ENCODE peak calls at places on chromosomes 13 and 19, in nine cellular contexts. U is head of caudate nucleus; R is left cardiac atrium; E is progenitor cell of endocrine pancreas; X is NCI-H1092 treated with DMSO at 0.1 percent for 48 hours; S is activated effector memory CD4-positive, alpha-beta T cell treated with Interleukin-2 at 50 U/mL for 16 hours; H is amygdala; A is Jurkat, Clone E6-1; C is BJ. D is an unnamed sample.

GRCh38 chr19:40143612-40144011 is 47.6 kb upstream of the MAP3K10 start:
- DNase-seq in U (no peak), R (no peak), E (no peak), X (no peak), S (no peak), H (no peak), A (peak; percentile 61), C (no peak), D (no peak)

GRCh38 chr19:42315024-42315423 is 1.9 kb downstream of the TMEM145 start:
- DNase-seq in U (no peak), R (no peak), E (no peak), X (no peak), S (no peak), H (no peak), A (no peak), C (no peak), D (no peak)

GRCh38 chr13:43316997-43317396 is 293.6 kb downstream of the DNAJC15 start:
- DNase-seq in U (peak; percentile 14), R (peak; percentile 51), E (no peak), X (peak; percentile 57), S (no peak), H (peak; percentile 33), A (no peak), C (no peak), D (no peak)

GRCh38 chr19:13042443-13043130 is 47.3 kb downstream of the NFIX start:
- DNase-seq in U (no peak), R (no peak), E (no peak), X (no peak), S (no peak), H (no peak), A (no peak), C (no peak), D (no peak)

GRCh38 chr13:91652389-91652788 is 254.0 kb downstream of the GPC5 start:
- DNase-seq in U (no peak), R (no peak), E (no peak), X (no peak), S (no peak), H (no peak), A (no peak), C (no peak), D (no peak)

GRCh38 chr13:84661718-84662117 is 779.4 kb upstream of the SLITRK1 start:
- DNase-seq in U (no peak), R (no peak), E (no peak), X (no peak), S (no peak), H (no peak), A (no peak), C (no peak), D (no peak)

GRCh38 chr13:32041429-32041828 is 9.9 kb downstream of the FRY start:
- DNase-seq in U (no peak), R (no peak), E (no peak), X (no peak), S (no peak), H (no peak), A (no peak), C (no peak), D (no peak)

GRCh38 chr13:60091573-60091972 is 72.2 kb downstream of the DIAPH3 start:
- DNase-seq in U (no peak), R (no peak), E (no peak), X (no peak), S (no peak), H (no peak), A (no peak), C (no peak), D (no peak)

GRCh38 chr19:38555200-38555599 is 62.6 kb downstream of the MAP4K1 start:
- DNase-seq in U (no peak), R (no peak), E (no peak), X (no peak), S (no peak), H (no peak), A (no peak), C (no peak), D (no peak)

GRCh38 chr19:31325342-31325741 is 23.9 kb downstream of the TSHZ3 start:
- DNase-seq in U (no peak), R (no peak), E (no peak), X (no peak), S (no peak), H (no peak), A (no peak), C (no peak), D (no peak)

GRCh38 chr13:37531054-37531453 is 67.5 kb downstream of the POSTN start:
- DNase-seq in U (no peak), R (no peak), E (no peak), X (no peak), S (no peak), H (no peak), A (no peak), C (no peak), D (no peak)